ENCODE peak calls at places on chromosomes 7 and 10, in four cellular contexts. One of them, this sample, is unnamed.

GRCh38 chr7:138247568-138248328 is 171.5 kb downstream of the AKR1D1 start:
- DNase-seq in nephron progenitor cell: no peak
- DNase-seq in stimulated activated CD4-positive, alpha-beta T cell treated with anti-CD3 and anti-CD28 coated beads, Interleukin-2, amount 100 ng/mL, for 48 hours: no peak
- DNase-seq in LoVo: no peak
- DNase-seq in this sample: no peak

GRCh38 chr10:76026176-76026771 is 594.9 kb downstream of the LRMDA start:
- DNase-seq in nephron progenitor cell: no peak
- DNase-seq in stimulated activated CD4-positive, alpha-beta T cell treated with anti-CD3 and anti-CD28 coated beads, Interleukin-2, amount 100 ng/mL, for 48 hours: no peak
- DNase-seq in LoVo: no peak
- DNase-seq in this sample: no peak

GRCh38 chr10:79946270-79947082 is 2.4 kb downstream of the SFTPD start:
- DNase-seq in nephron progenitor cell: no peak
- DNase-seq in stimulated activated CD4-positive, alpha-beta T cell treated with anti-CD3 and anti-CD28 coated beads, Interleukin-2, amount 100 ng/mL, for 48 hours: no peak
- DNase-seq in LoVo: no peak
- DNase-seq in this sample: no peak

GRCh38 chr10:62561151-62561550 is 187.0 kb downstream of the ZNF365 start:
- DNase-seq in nephron progenitor cell: no peak
- DNase-seq in stimulated activated CD4-positive, alpha-beta T cell treated with anti-CD3 and anti-CD28 coated beads, Interleukin-2, amount 100 ng/mL, for 48 hours: no peak
- DNase-seq in LoVo: no peak
- DNase-seq in this sample: no peak

GRCh38 chr7:105107458-105107857 is 93.5 kb downstream of the KMT2E start:
- DNase-seq in nephron progenitor cell: no peak
- DNase-seq in stimulated activated CD4-positive, alpha-beta T cell treated with anti-CD3 and anti-CD28 coated beads, Interleukin-2, amount 100 ng/mL, for 48 hours: no peak
- DNase-seq in LoVo: no peak
- DNase-seq in this sample: no peak

GRCh38 chr10:50361946-50362345 is 110.6 kb upstream of the ASAH2 start:
- DNase-seq in nephron progenitor cell: no peak
- DNase-seq in stimulated activated CD4-positive, alpha-beta T cell treated with anti-CD3 and anti-CD28 coated beads, Interleukin-2, amount 100 ng/mL, for 48 hours: no peak
- DNase-seq in LoVo: no peak
- DNase-seq in this sample: no peak

GRCh38 chr7:37441405-37441797 is 7.3 kb downstream of the ELMO1 start:
- DNase-seq in nephron progenitor cell: no peak
- DNase-seq in stimulated activated CD4-positive, alpha-beta T cell treated with anti-CD3 and anti-CD28 coated beads, Interleukin-2, amount 100 ng/mL, for 48 hours: no peak
- DNase-seq in LoVo: no peak
- DNase-seq in this sample: no peak

GRCh38 chr7:85567983-85568382 is 381.1 kb upstream of the SEMA3D start:
- DNase-seq in nephron progenitor cell: no peak
- DNase-seq in stimulated activated CD4-positive, alpha-beta T cell treated with anti-CD3 and anti-CD28 coated beads, Interleukin-2, amount 100 ng/mL, for 48 hours: no peak
- DNase-seq in LoVo: no peak
- DNase-seq in this sample: no peak

GRCh38 chr10:112663181-112663879 is 216.3 kb downstream of the VTI1A start:
- DNase-seq in nephron progenitor cell: no peak
- DNase-seq in stimulated activated CD4-positive, alpha-beta T cell treated with anti-CD3 and anti-CD28 coated beads, Interleukin-2, amount 100 ng/mL, for 48 hours: no peak
- DNase-seq in LoVo: no peak
- DNase-seq in this sample: no peak

GRCh38 chr7:117901089-117901797 is 28.0 kb upstream of the CTTNBP2 start:
- DNase-seq in nephron progenitor cell: no peak
- DNase-seq in stimulated activated CD4-positive, alpha-beta T cell treated with anti-CD3 and anti-CD28 coated beads, Interleukin-2, amount 100 ng/mL, for 48 hours: no peak
- DNase-seq in LoVo: no peak
- DNase-seq in this sample: no peak

GRCh38 chr10:18418579-18419210 is 232.7 kb downstream of the NSUN6 start:
- DNase-seq in nephron progenitor cell: no peak
- DNase-seq in stimulated activated CD4-positive, alpha-beta T cell treated with anti-CD3 and anti-CD28 coated beads, Interleukin-2, amount 100 ng/mL, for 48 hours: no peak
- DNase-seq in LoVo: no peak
- DNase-seq in this sample: no peak

GRCh38 chr7:85833071-85833470 is 646.2 kb upstream of the SEMA3D start:
- DNase-seq in nephron progenitor cell: no peak
- DNase-seq in stimulated activated CD4-positive, alpha-beta T cell treated with anti-CD3 and anti-CD28 coated beads, Interleukin-2, amount 100 ng/mL, for 48 hours: no peak
- DNase-seq in LoVo: no peak
- DNase-seq in this sample: no peak

GRCh38 chr7:128236924-128237586 is 4.0 kb upstream of the LEP start:
- DNase-seq in nephron progenitor cell: no peak
- DNase-seq in stimulated activated CD4-positive, alpha-beta T cell treated with anti-CD3 and anti-CD28 coated beads, Interleukin-2, amount 100 ng/mL, for 48 hours: no peak
- DNase-seq in LoVo: peak
- DNase-seq in this sample: peak

GRCh38 chr10:52609071-52609470 is 163.5 kb downstream of the MBL2 start:
- DNase-seq in nephron progenitor cell: no peak
- DNase-seq in stimulated activated CD4-positive, alpha-beta T cell treated with anti-CD3 and anti-CD28 coated beads, Interleukin-2, amount 100 ng/mL, for 48 hours: no peak
- DNase-seq in LoVo: no peak
- DNase-seq in this sample: no peak

GRCh38 chr7:29139191-29139590 is 7.1 kb downstream of the CPVL start:
- DNase-seq in nephron progenitor cell: no peak
- DNase-seq in stimulated activated CD4-positive, alpha-beta T cell treated with anti-CD3 and anti-CD28 coated beads, Interleukin-2, amount 100 ng/mL, for 48 hours: no peak
- DNase-seq in LoVo: no peak
- DNase-seq in this sample: no peak

GRCh38 chr10:56360583-56360966 is 484 bp downstream of the ZWINT start:
- DNase-seq in nephron progenitor cell: peak
- DNase-seq in stimulated activated CD4-positive, alpha-beta T cell treated with anti-CD3 and anti-CD28 coated beads, Interleukin-2, amount 100 ng/mL, for 48 hours: no peak
- DNase-seq in LoVo: no peak
- DNase-seq in this sample: no peak

GRCh38 chr10:132054564-132054963 is 11.2 kb upstream of the JAKMIP3 start:
- DNase-seq in nephron progenitor cell: peak
- DNase-seq in stimulated activated CD4-positive, alpha-beta T cell treated with anti-CD3 and anti-CD28 coated beads, Interleukin-2, amount 100 ng/mL, for 48 hours: no peak
- DNase-seq in LoVo: no peak
- DNase-seq in this sample: no peak

GRCh38 chr7:75639071-75639892 is 99.5 kb downstream of the HIP1 start:
- DNase-seq in nephron progenitor cell: peak
- DNase-seq in stimulated activated CD4-positive, alpha-beta T cell treated with anti-CD3 and anti-CD28 coated beads, Interleukin-2, amount 100 ng/mL, for 48 hours: peak
- DNase-seq in LoVo: peak
- DNase-seq in this sample: peak

GRCh38 chr10:7523656-7524055 is 112.8 kb upstream of the SFMBT2 start:
- DNase-seq in nephron progenitor cell: no peak
- DNase-seq in stimulated activated CD4-positive, alpha-beta T cell treated with anti-CD3 and anti-CD28 coated beads, Interleukin-2, amount 100 ng/mL, for 48 hours: no peak
- DNase-seq in LoVo: no peak
- DNase-seq in this sample: no peak

GRCh38 chr7:101542527-101543241 is 86.4 kb downstream of the MYL10 start:
- DNase-seq in nephron progenitor cell: peak
- DNase-seq in stimulated activated CD4-positive, alpha-beta T cell treated with anti-CD3 and anti-CD28 coated beads, Interleukin-2, amount 100 ng/mL, for 48 hours: peak
- DNase-seq in LoVo: peak
- DNase-seq in this sample: peak

GRCh38 chr7:63028376-63029206 is 970.1 kb upstream of the ZNF722 start:
- DNase-seq in nephron progenitor cell: no peak
- DNase-seq in stimulated activated CD4-positive, alpha-beta T cell treated with anti-CD3 and anti-CD28 coated beads, Interleukin-2, amount 100 ng/mL, for 48 hours: no peak
- DNase-seq in LoVo: no peak
- DNase-seq in this sample: no peak

GRCh38 chr7:131212114-131212513 is 115.6 kb upstream of the MKLN1 start:
- DNase-seq in nephron progenitor cell: peak
- DNase-seq in stimulated activated CD4-positive, alpha-beta T cell treated with anti-CD3 and anti-CD28 coated beads, Interleukin-2, amount 100 ng/mL, for 48 hours: no peak
- DNase-seq in LoVo: no peak
- DNase-seq in this sample: no peak

GRCh38 chr7:23353172-23353571 is 54.0 kb downstream of the MALSU1 start:
- DNase-seq in nephron progenitor cell: no peak
- DNase-seq in stimulated activated CD4-positive, alpha-beta T cell treated with anti-CD3 and anti-CD28 coated beads, Interleukin-2, amount 100 ng/mL, for 48 hours: no peak
- DNase-seq in LoVo: no peak
- DNase-seq in this sample: no peak

GRCh38 chr7:134755422-134756022 is 23.9 kb upstream of the CALD1 start:
- DNase-seq in nephron progenitor cell: peak
- DNase-seq in stimulated activated CD4-positive, alpha-beta T cell treated with anti-CD3 and anti-CD28 coated beads, Interleukin-2, amount 100 ng/mL, for 48 hours: peak
- DNase-seq in LoVo: no peak
- DNase-seq in this sample: peak